ENCODE peak calls at places on chromosomes 16 and 17, in eight cellular contexts. One of them, this sample, is unnamed.
A peak's percentile ranks its signal among the peaks of the same experiment; 100 is the strongest.

GRCh38 chr17:19004601-19005441 is at the start of gene FAM83G:
- DNase-seq in breast epithelium: peak; percentile 80
- DNase-seq in HepG2: peak; percentile 69
- DNase-seq in sigmoid colon: peak; percentile 84
- DNase-seq in vagina: no peak
- DNase-seq in K562: peak; percentile 87
- DNase-seq in stomach: peak; percentile 89
- DNase-seq in HCT116: peak; percentile 51
- DNase-seq in this sample: peak; percentile 90

GRCh38 chr17:10217916-10218315 is 19.5 kb upstream of the GAS7 start:
- DNase-seq in breast epithelium: no peak
- DNase-seq in HepG2: no peak
- DNase-seq in K562: no peak
- DNase-seq in HCT116: no peak
- DNase-seq in sigmoid colon: no peak
- DNase-seq in vagina: no peak
- DNase-seq in stomach: no peak
- DNase-seq in this sample: no peak

GRCh38 chr17:77212081-77212832 is 71.5 kb downstream of the SEC14L1 start:
- DNase-seq in sigmoid colon: peak; percentile 56
- DNase-seq in K562: no peak
- DNase-seq in HepG2: no peak
- DNase-seq in stomach: no peak
- DNase-seq in HCT116: no peak
- DNase-seq in vagina: no peak
- DNase-seq in breast epithelium: no peak
- DNase-seq in this sample: no peak

GRCh38 chr16:1105888-1106620 is 10.0 kb upstream of the C1QTNF8 start:
- DNase-seq in HepG2: peak; percentile 39
- DNase-seq in K562: peak; percentile 83
- DNase-seq in HCT116: no peak
- DNase-seq in stomach: peak; percentile 73
- DNase-seq in vagina: no peak
- DNase-seq in sigmoid colon: peak; percentile 86
- DNase-seq in breast epithelium: peak; percentile 71
- DNase-seq in this sample: peak; percentile 89

GRCh38 chr17:39104046-39104445 is 47.4 kb downstream of the PLXDC1 start:
- DNase-seq in HepG2: no peak
- DNase-seq in HCT116: no peak
- DNase-seq in stomach: no peak
- DNase-seq in breast epithelium: no peak
- DNase-seq in vagina: no peak
- DNase-seq in K562: peak; percentile 45
- DNase-seq in sigmoid colon: no peak
- DNase-seq in this sample: no peak

GRCh38 chr17:29712677-29713076 is 90.0 kb upstream of the CORO6 start:
- DNase-seq in vagina: no peak
- DNase-seq in K562: no peak
- DNase-seq in sigmoid colon: no peak
- DNase-seq in breast epithelium: no peak
- DNase-seq in stomach: no peak
- DNase-seq in HCT116: no peak
- DNase-seq in HepG2: no peak
- DNase-seq in this sample: no peak

GRCh38 chr16:27499659-27500055 is 50.1 kb downstream of the GTF3C1 start:
- DNase-seq in sigmoid colon: no peak
- DNase-seq in K562: no peak
- DNase-seq in HCT116: no peak
- DNase-seq in vagina: no peak
- DNase-seq in HepG2: no peak
- DNase-seq in breast epithelium: no peak
- DNase-seq in stomach: no peak
- DNase-seq in this sample: no peak

GRCh38 chr17:6508026-6508425 is 48.3 kb downstream of the PITPNM3 start:
- DNase-seq in breast epithelium: no peak
- DNase-seq in vagina: no peak
- DNase-seq in HepG2: no peak
- DNase-seq in K562: no peak
- DNase-seq in HCT116: no peak
- DNase-seq in sigmoid colon: no peak
- DNase-seq in stomach: no peak
- DNase-seq in this sample: no peak

GRCh38 chr16:89291355-89291754 is 73.9 kb downstream of the ZNF778 start:
- DNase-seq in breast epithelium: no peak
- DNase-seq in stomach: no peak
- DNase-seq in HepG2: no peak
- DNase-seq in sigmoid colon: no peak
- DNase-seq in vagina: no peak
- DNase-seq in K562: no peak
- DNase-seq in HCT116: no peak
- DNase-seq in this sample: no peak

GRCh38 chr16:88306860-88307545 is 75.8 kb upstream of the ZNF469 start:
- DNase-seq in stomach: no peak
- DNase-seq in sigmoid colon: no peak
- DNase-seq in vagina: no peak
- DNase-seq in HepG2: peak; percentile 37
- DNase-seq in HCT116: no peak
- DNase-seq in breast epithelium: no peak
- DNase-seq in K562: no peak
- DNase-seq in this sample: no peak

GRCh38 chr16:1206326-1206725 is 18.7 kb downstream of the TPSG1 start:
- DNase-seq in K562: no peak
- DNase-seq in stomach: no peak
- DNase-seq in HepG2: peak; percentile 23
- DNase-seq in sigmoid colon: no peak
- DNase-seq in HCT116: no peak
- DNase-seq in breast epithelium: no peak
- DNase-seq in vagina: no peak
- DNase-seq in this sample: no peak

GRCh38 chr17:28467456-28468025 is 5.9 kb upstream of the SLC13A2 start:
- DNase-seq in K562: no peak
- DNase-seq in breast epithelium: no peak
- DNase-seq in HCT116: no peak
- DNase-seq in vagina: no peak
- DNase-seq in sigmoid colon: peak; percentile 14
- DNase-seq in HepG2: no peak
- DNase-seq in stomach: no peak
- DNase-seq in this sample: no peak

GRCh38 chr16:843771-844170 is 43.2 kb upstream of the GNG13 start:
- DNase-seq in stomach: no peak
- DNase-seq in HCT116: no peak
- DNase-seq in K562: no peak
- DNase-seq in breast epithelium: no peak
- DNase-seq in vagina: no peak
- DNase-seq in HepG2: no peak
- DNase-seq in sigmoid colon: no peak
- DNase-seq in this sample: no peak

GRCh38 chr17:52159159-52159809 is 770 bp upstream of the CA10 start:
- DNase-seq in HCT116: no peak
- DNase-seq in vagina: no peak
- DNase-seq in stomach: no peak
- DNase-seq in breast epithelium: no peak
- DNase-seq in K562: no peak
- DNase-seq in HepG2: no peak
- DNase-seq in sigmoid colon: no peak
- DNase-seq in this sample: no peak

GRCh38 chr16:57775661-57776469 is 26.4 kb downstream of the KIFC3 start:
- DNase-seq in sigmoid colon: no peak
- DNase-seq in K562: no peak
- DNase-seq in HCT116: no peak
- DNase-seq in vagina: no peak
- DNase-seq in breast epithelium: no peak
- DNase-seq in HepG2: peak; percentile 52
- DNase-seq in stomach: no peak
- DNase-seq in this sample: no peak

GRCh38 chr17:77863814-77864161 is 94.7 kb upstream of the TNRC6C start:
- DNase-seq in HepG2: peak; percentile 24
- DNase-seq in stomach: no peak
- DNase-seq in vagina: no peak
- DNase-seq in K562: peak; percentile 69
- DNase-seq in sigmoid colon: no peak
- DNase-seq in HCT116: no peak
- DNase-seq in breast epithelium: no peak
- DNase-seq in this sample: no peak

GRCh38 chr17:79003661-79004411 is 5.7 kb downstream of the CANT1 start:
- DNase-seq in HepG2: no peak
- DNase-seq in breast epithelium: peak; percentile 38
- DNase-seq in sigmoid colon: peak; percentile 48
- DNase-seq in HCT116: no peak
- DNase-seq in vagina: no peak
- DNase-seq in stomach: no peak
- DNase-seq in K562: no peak
- DNase-seq in this sample: no peak

GRCh38 chr16:88807142-88807625 is 3.6 kb downstream of the CDT1 start:
- DNase-seq in HCT116: no peak
- DNase-seq in K562: no peak
- DNase-seq in breast epithelium: no peak
- DNase-seq in HepG2: no peak
- DNase-seq in sigmoid colon: no peak
- DNase-seq in vagina: no peak
- DNase-seq in stomach: no peak
- DNase-seq in this sample: peak; percentile 83

GRCh38 chr17:2057130-2057713 is 2.3 kb downstream of the HIC1 start:
- DNase-seq in HCT116: no peak
- DNase-seq in stomach: no peak
- DNase-seq in sigmoid colon: no peak
- DNase-seq in breast epithelium: no peak
- DNase-seq in HepG2: no peak
- DNase-seq in vagina: no peak
- DNase-seq in K562: no peak
- DNase-seq in this sample: no peak

GRCh38 chr16:89122322-89122831 is 28.7 kb downstream of the ACSF3 start:
- DNase-seq in stomach: peak; percentile 73
- DNase-seq in K562: no peak
- DNase-seq in HCT116: no peak
- DNase-seq in breast epithelium: no peak
- DNase-seq in vagina: no peak
- DNase-seq in HepG2: no peak
- DNase-seq in sigmoid colon: no peak
- DNase-seq in this sample: peak; percentile 83

GRCh38 chr17:50137050-50137449 is 7.1 kb upstream of the SAMD14 start:
- DNase-seq in stomach: no peak
- DNase-seq in HepG2: no peak
- DNase-seq in HCT116: no peak
- DNase-seq in sigmoid colon: no peak
- DNase-seq in vagina: no peak
- DNase-seq in K562: no peak
- DNase-seq in breast epithelium: no peak
- DNase-seq in this sample: no peak

GRCh38 chr17:42155614-42156045 is 841 bp upstream of the RAB5C start:
- DNase-seq in stomach: no peak
- DNase-seq in HepG2: no peak
- DNase-seq in breast epithelium: no peak
- DNase-seq in sigmoid colon: no peak
- DNase-seq in vagina: no peak
- DNase-seq in HCT116: no peak
- DNase-seq in K562: no peak
- DNase-seq in this sample: no peak

GRCh38 chr16:9225527-9226316 is 134.3 kb downstream of the HAPSTR1 start:
- DNase-seq in stomach: no peak
- DNase-seq in breast epithelium: no peak
- DNase-seq in HCT116: peak; percentile 12
- DNase-seq in vagina: no peak
- DNase-seq in K562: peak; percentile 21
- DNase-seq in sigmoid colon: peak; percentile 30
- DNase-seq in HepG2: peak; percentile 59
- DNase-seq in this sample: no peak

GRCh38 chr16:53099318-53100130 is 44.7 kb downstream of the CHD9 start:
- DNase-seq in HepG2: peak; percentile 88
- DNase-seq in breast epithelium: peak; percentile 92
- DNase-seq in K562: peak; percentile 92
- DNase-seq in vagina: peak; percentile 97
- DNase-seq in HCT116: peak; percentile 78
- DNase-seq in stomach: peak; percentile 91
- DNase-seq in sigmoid colon: peak; percentile 97
- DNase-seq in this sample: peak; percentile 96

GRCh38 chr16:51357839-51358238 is 206.8 kb upstream of the SALL1 start:
- DNase-seq in HepG2: no peak
- DNase-seq in K562: no peak
- DNase-seq in sigmoid colon: no peak
- DNase-seq in HCT116: no peak
- DNase-seq in stomach: no peak
- DNase-seq in breast epithelium: no peak
- DNase-seq in vagina: no peak
- DNase-seq in this sample: no peak

GRCh38 chr16:51355871-51356270 is 204.8 kb upstream of the SALL1 start:
- DNase-seq in breast epithelium: no peak
- DNase-seq in K562: no peak
- DNase-seq in HCT116: no peak
- DNase-seq in sigmoid colon: no peak
- DNase-seq in HepG2: no peak
- DNase-seq in stomach: no peak
- DNase-seq in vagina: no peak
- DNase-seq in this sample: no peak

GRCh38 chr16:51355195-51355594 is 204.1 kb upstream of the SALL1 start:
- DNase-seq in HepG2: no peak
- DNase-seq in breast epithelium: no peak
- DNase-seq in K562: no peak
- DNase-seq in stomach: no peak
- DNase-seq in vagina: no peak
- DNase-seq in sigmoid colon: no peak
- DNase-seq in HCT116: no peak
- DNase-seq in this sample: no peak

GRCh38 chr16:51359141-51359960 is 208.3 kb upstream of the SALL1 start:
- DNase-seq in K562: no peak
- DNase-seq in stomach: no peak
- DNase-seq in vagina: no peak
- DNase-seq in HepG2: no peak
- DNase-seq in HCT116: no peak
- DNase-seq in sigmoid colon: peak; percentile 75
- DNase-seq in breast epithelium: no peak
- DNase-seq in this sample: no peak
- H3K4me1 ChIP-seq in K562: no peaks in the 10 kb centered on the region
- H3K4me1 ChIP-seq in stomach: no peaks in the 10 kb centered on the region
- H3K4me1 ChIP-seq in vagina: no peaks in the 10 kb centered on the region
- H3K4me1 ChIP-seq in HepG2: no peaks in the 10 kb centered on the region
- H3K4me1 ChIP-seq in HCT116: no peaks in the 10 kb centered on the region
- H3K4me1 ChIP-seq in sigmoid colon: no peaks in the 10 kb centered on the region
- H3K4me1 ChIP-seq in breast epithelium: no peaks in the 10 kb centered on the region
- H3K4me1 ChIP-seq in this sample: no peaks in the 10 kb centered on the region

GRCh38 chr16:72324578-72324977 is 152.6 kb upstream of the PMFBP1 start:
- DNase-seq in breast epithelium: no peak
- DNase-seq in HCT116: no peak
- DNase-seq in K562: no peak
- DNase-seq in HepG2: no peak
- DNase-seq in vagina: no peak
- DNase-seq in sigmoid colon: no peak
- DNase-seq in stomach: no peak
- DNase-seq in this sample: peak; percentile 8
- TF ChIP-seq POLR2A in breast epithelium: no peak
- TF ChIP-seq POLR2A in HCT116: no peak
- TF ChIP-seq POLR2A in K562: no peak
- TF ChIP-seq POLR2A in HepG2: no peak
- TF ChIP-seq POLR2A in vagina: no peak
- TF ChIP-seq POLR2A in sigmoid colon: no peak
- TF ChIP-seq POLR2A in stomach: no peak
- TF ChIP-seq POLR2A in this sample: no peak

GRCh38 chr17:82821554-82821953 is 18.3 kb downstream of the ZNF750 start:
- DNase-seq in sigmoid colon: no peak
- DNase-seq in breast epithelium: no peak
- DNase-seq in vagina: no peak
- DNase-seq in stomach: no peak
- DNase-seq in K562: no peak
- DNase-seq in HCT116: no peak
- DNase-seq in HepG2: peak; percentile 32
- DNase-seq in this sample: no peak
- TF ChIP-seq POLR2AphosphoS5 in sigmoid colon: no peak
- TF ChIP-seq POLR2AphosphoS5 in breast epithelium: no peak
- TF ChIP-seq POLR2AphosphoS5 in vagina: no peak
- TF ChIP-seq POLR2AphosphoS5 in stomach: no peak
- TF ChIP-seq POLR2AphosphoS5 in K562: no peak
- TF ChIP-seq POLR2AphosphoS5 in HCT116: no peak
- TF ChIP-seq POLR2AphosphoS5 in HepG2: no peak
- TF ChIP-seq POLR2AphosphoS5 in this sample: no peak

GRCh38 chr17:45148183-45149036 is at the start of gene HEXIM1:
- DNase-seq in HepG2: peak; percentile 100
- DNase-seq in stomach: peak; percentile 99
- DNase-seq in breast epithelium: peak; percentile 100
- DNase-seq in HCT116: peak; percentile 99
- DNase-seq in K562: peak; percentile 95
- DNase-seq in vagina: peak; percentile 100
- DNase-seq in sigmoid colon: peak; percentile 100
- DNase-seq in this sample: peak; percentile 99
- H3K4me1 ChIP-seq in HepG2: peaks cover 24% of the 10 kb centered on the region
- H3K4me1 ChIP-seq in stomach: peaks cover 47% of the 10 kb centered on the region
- H3K4me1 ChIP-seq in breast epithelium: peaks cover 9% of the 10 kb centered on the region
- H3K4me1 ChIP-seq in HCT116: peaks cover 21% of the 10 kb centered on the region
- H3K4me1 ChIP-seq in K562: peaks cover 48% of the 10 kb centered on the region
- H3K4me1 ChIP-seq in vagina: peaks cover 59% of the 10 kb centered on the region
- H3K4me1 ChIP-seq in sigmoid colon: peaks cover 6% of the 10 kb centered on the region
- H3K4me1 ChIP-seq in this sample: peaks cover 66% of the 10 kb centered on the region